ENCODE peak calls at places on chromosomes 3 and 15, in six cellular contexts. One of them, this sample, is unnamed.

GRCh38 chr3:175260145-175260794 is 401.1 kb downstream of the NAALADL2 start:
- DNase-seq in tibial nerve: no peak
- DNase-seq in bronchial epithelial cell: peak; percentile 76
- DNase-seq in H9: no peak
- DNase-seq in tibial artery: no peak
- DNase-seq in psoas muscle: no peak
- DNase-seq in this sample: no peak

GRCh38 chr3:183217548-183218321 is 35.3 kb upstream of the B3GNT5 start:
- DNase-seq in tibial nerve: no peak
- DNase-seq in tibial artery: no peak
- DNase-seq in H9: no peak
- DNase-seq in bronchial epithelial cell: no peak
- DNase-seq in psoas muscle: no peak
- DNase-seq in this sample: no peak

GRCh38 chr3:182671942-182672341 is 121.4 kb upstream of the ATP11B start:
- DNase-seq in tibial nerve: no peak
- DNase-seq in H9: no peak
- DNase-seq in bronchial epithelial cell: no peak
- DNase-seq in tibial artery: no peak
- DNase-seq in psoas muscle: no peak
- DNase-seq in this sample: no peak

GRCh38 chr3:13853978-13854296 is 25.9 kb downstream of the WNT7A start:
- DNase-seq in tibial artery: no peak
- DNase-seq in H9: no peak
- DNase-seq in bronchial epithelial cell: peak; percentile 96
- DNase-seq in tibial nerve: no peak
- DNase-seq in psoas muscle: no peak
- DNase-seq in this sample: no peak

GRCh38 chr15:75181780-75182179 is 19.9 kb upstream of the C15orf39 start:
- DNase-seq in psoas muscle: no peak
- DNase-seq in tibial nerve: no peak
- DNase-seq in tibial artery: no peak
- DNase-seq in H9: no peak
- DNase-seq in bronchial epithelial cell: no peak
- DNase-seq in this sample: no peak

GRCh38 chr3:13120928-13121552 is 47.8 kb upstream of the IQSEC1 start:
- DNase-seq in bronchial epithelial cell: no peak
- DNase-seq in H9: no peak
- DNase-seq in tibial nerve: no peak
- DNase-seq in psoas muscle: no peak
- DNase-seq in tibial artery: peak; percentile 15
- DNase-seq in this sample: peak; percentile 22

GRCh38 chr3:114078126-114078525 is 21.6 kb downstream of the QTRT2 start:
- DNase-seq in bronchial epithelial cell: no peak
- DNase-seq in psoas muscle: no peak
- DNase-seq in tibial nerve: no peak
- DNase-seq in H9: no peak
- DNase-seq in tibial artery: no peak
- DNase-seq in this sample: no peak

GRCh38 chr3:124760601-124761000 is 30.3 kb downstream of the UMPS start:
- DNase-seq in H9: no peak
- DNase-seq in bronchial epithelial cell: peak; percentile 30
- DNase-seq in psoas muscle: no peak
- DNase-seq in tibial nerve: no peak
- DNase-seq in tibial artery: no peak
- DNase-seq in this sample: no peak

GRCh38 chr3:50008931-50009330 is 69.0 kb downstream of the RBM6 start:
- DNase-seq in tibial artery: no peak
- DNase-seq in tibial nerve: no peak
- DNase-seq in bronchial epithelial cell: peak; percentile 60
- DNase-seq in psoas muscle: no peak
- DNase-seq in H9: no peak
- DNase-seq in this sample: no peak

GRCh38 chr3:159273070-159273469 is 471.2 kb downstream of the MFSD1 start:
- DNase-seq in H9: no peak
- DNase-seq in bronchial epithelial cell: no peak
- DNase-seq in tibial nerve: no peak
- DNase-seq in tibial artery: no peak
- DNase-seq in psoas muscle: no peak
- DNase-seq in this sample: no peak

GRCh38 chr3:192899540-192899982 is 18.1 kb downstream of the MB21D2 start:
- DNase-seq in bronchial epithelial cell: no peak
- DNase-seq in tibial nerve: no peak
- DNase-seq in H9: no peak
- DNase-seq in tibial artery: no peak
- DNase-seq in psoas muscle: no peak
- DNase-seq in this sample: no peak

GRCh38 chr3:172391592-172392302 is 56.5 kb downstream of the GHSR start:
- DNase-seq in tibial nerve: no peak
- DNase-seq in psoas muscle: no peak
- DNase-seq in H9: no peak
- DNase-seq in tibial artery: no peak
- DNase-seq in bronchial epithelial cell: no peak
- DNase-seq in this sample: no peak

GRCh38 chr3:99175276-99175801 is 273.8 kb upstream of the DCBLD2 start:
- DNase-seq in tibial artery: no peak
- DNase-seq in bronchial epithelial cell: no peak
- DNase-seq in tibial nerve: no peak
- DNase-seq in H9: no peak
- DNase-seq in psoas muscle: no peak
- DNase-seq in this sample: no peak

GRCh38 chr3:181896605-181897004 is 184.9 kb downstream of the SOX2 start:
- DNase-seq in psoas muscle: no peak
- DNase-seq in H9: no peak
- DNase-seq in tibial nerve: no peak
- DNase-seq in bronchial epithelial cell: no peak
- DNase-seq in tibial artery: no peak
- DNase-seq in this sample: no peak

GRCh38 chr3:42501321-42501680 is 1.1 kb upstream of the VIPR1 start:
- DNase-seq in tibial nerve: no peak
- DNase-seq in bronchial epithelial cell: no peak
- DNase-seq in H9: peak; percentile 74
- DNase-seq in psoas muscle: no peak
- DNase-seq in tibial artery: no peak
- DNase-seq in this sample: no peak

GRCh38 chr3:64140651-64141050 is 84.6 kb downstream of the PRICKLE2 start:
- DNase-seq in psoas muscle: no peak
- DNase-seq in bronchial epithelial cell: no peak
- DNase-seq in tibial nerve: no peak
- DNase-seq in H9: no peak
- DNase-seq in tibial artery: no peak
- DNase-seq in this sample: no peak

GRCh38 chr3:120198305-120198878 is 86.6 kb downstream of the GPR156 start:
- DNase-seq in tibial artery: no peak
- DNase-seq in tibial nerve: no peak
- DNase-seq in bronchial epithelial cell: peak; percentile 68
- DNase-seq in psoas muscle: no peak
- DNase-seq in H9: no peak
- DNase-seq in this sample: no peak

GRCh38 chr15:100781061-100781960 is 98.3 kb upstream of the ALDH1A3 start:
- DNase-seq in tibial nerve: no peak
- DNase-seq in psoas muscle: no peak
- DNase-seq in tibial artery: peak; percentile 51
- DNase-seq in H9: no peak
- DNase-seq in bronchial epithelial cell: no peak
- DNase-seq in this sample: peak; percentile 37

GRCh38 chr15:40344631-40345120 is 3.9 kb upstream of the CCDC9B start:
- DNase-seq in bronchial epithelial cell: no peak
- DNase-seq in tibial artery: peak; percentile 83
- DNase-seq in tibial nerve: no peak
- DNase-seq in psoas muscle: peak; percentile 64
- DNase-seq in H9: peak; percentile 77
- DNase-seq in this sample: peak; percentile 80

GRCh38 chr3:188486126-188486525 is 332.2 kb downstream of the LPP start:
- DNase-seq in psoas muscle: no peak
- DNase-seq in tibial artery: no peak
- DNase-seq in H9: no peak
- DNase-seq in tibial nerve: no peak
- DNase-seq in bronchial epithelial cell: peak; percentile 71
- DNase-seq in this sample: no peak

GRCh38 chr15:42427429-42428223 is 63.3 kb downstream of the ZNF106 start:
- DNase-seq in tibial artery: no peak
- DNase-seq in bronchial epithelial cell: peak; percentile 13
- DNase-seq in psoas muscle: no peak
- DNase-seq in H9: no peak
- DNase-seq in tibial nerve: no peak
- DNase-seq in this sample: no peak

GRCh38 chr15:25247418-25248030 is 191.3 kb downstream of the UBE3A start:
- DNase-seq in bronchial epithelial cell: no peak
- DNase-seq in tibial artery: peak; percentile 33
- DNase-seq in tibial nerve: no peak
- DNase-seq in psoas muscle: peak; percentile 3
- DNase-seq in H9: peak; percentile 5
- DNase-seq in this sample: no peak

GRCh38 chr15:78626611-78627010 is 5.8 kb upstream of the CHRNA3 start:
- DNase-seq in H9: no peak
- DNase-seq in tibial artery: no peak
- DNase-seq in psoas muscle: no peak
- DNase-seq in bronchial epithelial cell: no peak
- DNase-seq in tibial nerve: no peak
- DNase-seq in this sample: no peak

GRCh38 chr15:83656192-83656591 is 2.3 kb downstream of the ADAMTSL3 start:
- DNase-seq in tibial nerve: no peak
- DNase-seq in bronchial epithelial cell: no peak
- DNase-seq in psoas muscle: no peak
- DNase-seq in tibial artery: no peak
- DNase-seq in H9: no peak
- DNase-seq in this sample: no peak

GRCh38 chr15:80464952-80465645 is 60.9 kb downstream of the ARNT2 start:
- DNase-seq in tibial artery: no peak
- DNase-seq in psoas muscle: no peak
- DNase-seq in bronchial epithelial cell: no peak
- DNase-seq in H9: no peak
- DNase-seq in tibial nerve: no peak
- DNase-seq in this sample: no peak

GRCh38 chr3:167940241-167940640 is 155.5 kb downstream of the GOLIM4 start:
- DNase-seq in tibial artery: no peak
- DNase-seq in tibial nerve: no peak
- DNase-seq in psoas muscle: no peak
- DNase-seq in H9: no peak
- DNase-seq in bronchial epithelial cell: peak; percentile 64
- DNase-seq in this sample: no peak

GRCh38 chr3:184710870-184711365 is 946 bp downstream of the MAGEF1 start:
- DNase-seq in bronchial epithelial cell: no peak
- DNase-seq in tibial nerve: no peak
- DNase-seq in psoas muscle: no peak
- DNase-seq in tibial artery: no peak
- DNase-seq in H9: no peak
- DNase-seq in this sample: no peak

GRCh38 chr15:51092480-51092879 is 2.2 kb downstream of the TNFAIP8L3 start:
- DNase-seq in tibial nerve: no peak
- DNase-seq in psoas muscle: no peak
- DNase-seq in tibial artery: no peak
- DNase-seq in H9: no peak
- DNase-seq in bronchial epithelial cell: no peak
- DNase-seq in this sample: no peak

GRCh38 chr15:51089041-51089440 is 5.7 kb downstream of the TNFAIP8L3 start:
- DNase-seq in psoas muscle: no peak
- DNase-seq in H9: no peak
- DNase-seq in tibial nerve: no peak
- DNase-seq in bronchial epithelial cell: no peak
- DNase-seq in tibial artery: no peak
- DNase-seq in this sample: no peak

GRCh38 chr15:51088585-51088984 is 6.1 kb downstream of the TNFAIP8L3 start:
- DNase-seq in tibial artery: no peak
- DNase-seq in bronchial epithelial cell: no peak
- DNase-seq in H9: no peak
- DNase-seq in psoas muscle: no peak
- DNase-seq in tibial nerve: no peak
- DNase-seq in this sample: no peak

GRCh38 chr15:51089699-51090098 is 5.0 kb downstream of the TNFAIP8L3 start:
- DNase-seq in psoas muscle: no peak
- DNase-seq in H9: no peak
- DNase-seq in tibial artery: no peak
- DNase-seq in bronchial epithelial cell: no peak
- DNase-seq in tibial nerve: no peak
- DNase-seq in this sample: no peak

GRCh38 chr15:51090753-51091152 is 4.0 kb downstream of the TNFAIP8L3 start:
- DNase-seq in psoas muscle: no peak
- DNase-seq in tibial nerve: no peak
- DNase-seq in bronchial epithelial cell: no peak
- DNase-seq in H9: no peak
- DNase-seq in tibial artery: no peak
- DNase-seq in this sample: no peak
- H3K27me3 ChIP-seq in psoas muscle: peaks cover 41% of the 10 kb centered on the region
- H3K27me3 ChIP-seq in tibial nerve: no peaks in the 10 kb centered on the region
- H3K27me3 ChIP-seq in bronchial epithelial cell: peaks cover 12% of the 10 kb centered on the region
- H3K27me3 ChIP-seq in H9: peaks cover 29% of the 10 kb centered on the region
- H3K27me3 ChIP-seq in tibial artery: no peaks in the 10 kb centered on the region
- H3K27me3 ChIP-seq in this sample: peaks cover 9% of the 10 kb centered on the region

DNA sequence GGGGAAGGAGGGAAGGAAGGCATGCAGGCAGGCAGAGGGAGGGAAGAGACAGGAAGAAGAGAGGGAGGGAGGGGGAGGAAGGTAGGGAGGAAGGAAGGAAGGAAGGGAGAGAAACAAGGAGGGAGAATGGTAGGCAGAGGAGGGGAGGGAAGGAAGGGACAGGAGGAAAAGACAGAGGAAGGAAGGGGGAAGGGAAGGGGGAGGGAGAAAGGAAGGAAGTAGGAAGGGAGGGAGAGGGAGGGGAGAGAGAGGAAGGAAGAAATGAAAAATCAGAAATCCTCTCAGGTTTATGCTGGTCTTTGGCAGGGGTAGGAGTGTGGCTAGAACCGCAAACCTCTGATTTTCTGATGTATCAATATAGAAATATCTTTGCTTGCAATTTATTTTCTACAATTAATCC is 4.2 kb downstream of the PRTG start:
- DNase-seq in tibial nerve: no peak
- DNase-seq in psoas muscle: no peak
- DNase-seq in bronchial epithelial cell: no peak
- DNase-seq in H9: no peak
- DNase-seq in tibial artery: no peak
- DNase-seq in this sample: no peak
- H3K27me3 ChIP-seq in tibial nerve: no peaks in the 10 kb centered on the region
- H3K27me3 ChIP-seq in psoas muscle: peaks cover 17% of the 10 kb centered on the region
- H3K27me3 ChIP-seq in bronchial epithelial cell: peaks cover 36% of the 10 kb centered on the region
- H3K27me3 ChIP-seq in H9: peaks cover 72% of the 10 kb centered on the region
- H3K27me3 ChIP-seq in tibial artery: no peaks in the 10 kb centered on the region
- H3K27me3 ChIP-seq in this sample: no peaks in the 10 kb centered on the region

DNA sequence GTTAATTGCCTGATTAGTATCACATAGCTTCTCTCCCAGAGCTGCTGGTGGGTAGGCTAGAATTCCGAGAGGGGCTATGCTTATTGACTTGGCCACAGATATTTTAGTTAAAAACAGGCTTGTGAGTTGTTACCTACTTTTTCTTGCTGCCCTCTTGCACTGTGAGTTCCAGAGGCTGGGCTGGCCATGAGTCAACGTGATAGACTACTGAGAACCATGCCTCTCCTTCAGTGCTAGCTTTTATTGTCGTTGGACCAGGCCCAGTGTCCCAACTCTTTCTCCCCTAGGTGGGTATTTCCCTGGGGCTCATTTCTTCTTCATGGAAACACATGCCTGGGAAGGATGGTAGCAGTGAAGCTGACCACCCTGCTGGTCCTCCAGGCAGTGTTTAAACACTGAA is 20.4 kb upstream of the PCOLCE2 start:
- DNase-seq in psoas muscle: no peak
- DNase-seq in bronchial epithelial cell: no peak
- DNase-seq in tibial nerve: no peak
- DNase-seq in tibial artery: no peak
- DNase-seq in H9: no peak
- DNase-seq in this sample: no peak
- H3K27me3 ChIP-seq in psoas muscle: no peaks in the 10 kb centered on the region
- H3K27me3 ChIP-seq in bronchial epithelial cell: no peaks in the 10 kb centered on the region
- H3K27me3 ChIP-seq in tibial nerve: no peaks in the 10 kb centered on the region
- H3K27me3 ChIP-seq in tibial artery: no peaks in the 10 kb centered on the region
- H3K27me3 ChIP-seq in H9: no peaks in the 10 kb centered on the region
- H3K27me3 ChIP-seq in this sample: no peaks in the 10 kb centered on the region

GRCh38 chr3:5061218-5061569 is 60.9 kb upstream of the ARL8B start:
- DNase-seq in bronchial epithelial cell: no peak
- DNase-seq in tibial nerve: no peak
- DNase-seq in psoas muscle: no peak
- DNase-seq in tibial artery: no peak
- DNase-seq in H9: no peak
- DNase-seq in this sample: no peak
- H3K27me3 ChIP-seq in bronchial epithelial cell: no peaks in the 10 kb centered on the region
- H3K27me3 ChIP-seq in tibial nerve: no peaks in the 10 kb centered on the region
- H3K27me3 ChIP-seq in psoas muscle: no peaks in the 10 kb centered on the region
- H3K27me3 ChIP-seq in tibial artery: no peaks in the 10 kb centered on the region
- H3K27me3 ChIP-seq in H9: no peaks in the 10 kb centered on the region
- H3K27me3 ChIP-seq in this sample: no peaks in the 10 kb centered on the region